ENCODE peak calls at places on chromosomes 11 and 22, in seven cellular contexts. N, X, G, O, K, D and L are unnamed samples.

GRCh38 chr11:74182635-74183034 is 11.5 kb downstream of the PPME1 start:
- DNase-seq in N (peak), X (no peak), G (no peak), O (peak), K (no peak), D (no peak), L (no peak)

GRCh38 chr22:32926600-32926999 is 125.1 kb downstream of the TIMP3 start:
- DNase-seq in N (peak), X (no peak), G (peak), O (peak), K (no peak), D (no peak), L (peak)

GRCh38 chr11:22041039-22041438 is 151.8 kb upstream of the ANO5 start:
- DNase-seq in N (no peak), X (no peak), G (no peak), O (no peak), K (no peak), D (no peak), L (no peak)

GRCh38 chr11:71133946-71134345 is 118.4 kb downstream of the SHANK2 start:
- DNase-seq in N (no peak), X (no peak), G (no peak), O (no peak), K (no peak), D (no peak), L (no peak)

GRCh38 chr11:127345819-127346459 is 345.4 kb upstream of the KIRREL3 start:
- DNase-seq in N (peak), X (no peak), G (peak), O (peak), K (no peak), D (no peak), L (peak)

GRCh38 chr11:65916391-65916790 is 2.5 kb downstream of the C11orf68 start:
- DNase-seq in N (no peak), X (no peak), G (no peak), O (no peak), K (no peak), D (no peak), L (no peak)

GRCh38 chr11:65817312-65817814 is 16.4 kb upstream of the SNX32 start:
- DNase-seq in N (no peak), X (no peak), G (no peak), O (peak), K (no peak), D (no peak), L (peak)

GRCh38 chr22:19965771-19966709 is 24.4 kb upstream of the TXNRD2 start:
- DNase-seq in N (no peak), X (no peak), G (peak), O (no peak), K (no peak), D (no peak), L (peak)

GRCh38 chr11:103091024-103091423 is 936 bp downstream of the DCUN1D5 start:
- DNase-seq in N (peak), X (no peak), G (peak), O (no peak), K (no peak), D (no peak), L (peak)

DNA sequence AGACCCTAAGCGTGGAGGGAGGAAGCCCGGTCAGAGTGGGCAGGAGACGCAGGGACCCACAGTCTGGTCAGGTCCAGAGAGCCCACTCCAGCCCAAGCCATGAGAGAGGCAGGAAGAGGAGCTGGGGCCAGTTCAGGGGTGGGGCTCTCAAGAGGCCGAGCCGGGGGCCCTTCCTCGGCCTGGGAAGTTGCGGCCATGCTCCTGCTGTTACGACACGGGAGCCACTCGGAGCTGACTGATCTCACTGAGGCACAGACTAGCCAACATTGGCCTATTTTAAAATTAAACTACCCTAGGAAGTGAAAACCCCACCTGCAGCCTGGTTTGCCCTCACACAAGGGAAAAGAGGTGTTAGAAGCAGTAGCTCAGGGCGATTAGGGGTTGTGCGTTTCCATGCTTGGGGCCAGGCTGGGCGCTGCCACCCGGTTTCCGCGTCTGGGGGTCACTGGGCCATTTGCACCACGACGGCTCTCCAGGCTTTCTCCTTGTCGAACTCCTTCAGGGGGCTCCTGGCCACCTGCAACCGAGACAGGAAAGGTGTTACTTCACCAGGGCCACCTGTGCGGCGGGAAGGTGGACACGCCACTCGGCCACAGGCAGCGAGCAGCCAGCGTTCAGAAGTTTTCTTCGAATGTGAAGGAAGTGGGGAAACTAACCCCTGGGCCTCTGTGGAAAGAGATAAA is 3.2 kb upstream of the TTLL8 start:
- DNase-seq in N (no peak), X (no peak), G (no peak), O (no peak), K (no peak), D (no peak), L (no peak)
- H3K4me3 ChIP-seq in N (no peak), X (no peak), G (no peak), O (no peak), K (no peak), D (no peak), L (no peak)

DNA sequence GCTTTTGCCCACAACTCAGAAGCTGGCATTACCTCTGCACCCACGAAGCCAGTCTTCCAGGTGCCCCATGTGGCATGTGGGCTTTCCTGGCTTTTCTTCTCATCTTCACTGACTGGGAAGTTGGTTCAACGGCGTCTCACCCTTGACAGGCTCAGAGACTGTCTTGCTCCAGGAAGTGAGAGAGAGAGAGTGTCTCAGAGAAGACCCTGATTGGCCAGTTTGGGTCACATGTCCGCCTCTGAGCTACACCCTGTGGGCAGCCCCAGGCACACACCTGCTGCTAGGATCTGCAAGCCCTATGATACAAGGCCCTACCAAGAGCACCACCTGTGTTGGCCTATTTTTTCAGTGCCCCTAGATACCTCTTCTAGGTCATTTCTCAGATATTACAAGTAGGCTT is 39.0 kb downstream of the RTL6 start:
- DNase-seq in N (no peak), X (no peak), G (no peak), O (no peak), K (no peak), D (no peak), L (no peak)
- H3K4me3 ChIP-seq in N (no peak), X (no peak), G (no peak), O (no peak), K (no peak), D (no peak), L (no peak)

DNA sequence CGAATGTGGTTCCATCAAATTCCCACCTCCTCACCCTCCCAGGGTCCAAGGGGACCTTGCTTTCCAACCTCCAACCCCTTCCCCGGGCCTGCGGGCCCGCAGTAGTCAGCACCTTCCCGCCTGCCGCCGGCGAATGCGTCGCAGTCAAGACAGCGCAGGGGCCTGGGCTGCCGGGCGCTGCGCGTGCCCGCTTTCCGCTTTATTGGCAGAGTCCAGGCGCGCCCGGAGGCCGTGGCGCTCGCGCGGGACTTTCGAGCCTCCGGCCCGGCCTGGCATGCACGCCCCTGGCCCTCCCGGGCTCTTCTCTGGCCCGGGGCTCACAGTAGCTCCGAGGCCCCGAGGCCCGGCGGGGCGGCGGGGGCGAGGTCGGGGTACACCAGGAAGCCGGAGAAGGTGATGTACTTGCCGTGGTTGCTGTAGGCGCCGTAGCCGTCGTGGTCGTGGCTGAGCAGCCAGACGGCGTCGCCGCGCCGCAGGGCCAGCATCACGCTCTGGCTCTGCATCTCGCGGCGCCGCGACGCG is 3.1 kb downstream of the FAM180B start:
- DNase-seq in N (no peak), X (no peak), G (no peak), O (no peak), K (no peak), D (no peak), L (no peak)
- H3K4me3 ChIP-seq in N (peak), X (no peak), G (peak), O (no peak), K (no peak), D (no peak), L (peak)

DNA sequence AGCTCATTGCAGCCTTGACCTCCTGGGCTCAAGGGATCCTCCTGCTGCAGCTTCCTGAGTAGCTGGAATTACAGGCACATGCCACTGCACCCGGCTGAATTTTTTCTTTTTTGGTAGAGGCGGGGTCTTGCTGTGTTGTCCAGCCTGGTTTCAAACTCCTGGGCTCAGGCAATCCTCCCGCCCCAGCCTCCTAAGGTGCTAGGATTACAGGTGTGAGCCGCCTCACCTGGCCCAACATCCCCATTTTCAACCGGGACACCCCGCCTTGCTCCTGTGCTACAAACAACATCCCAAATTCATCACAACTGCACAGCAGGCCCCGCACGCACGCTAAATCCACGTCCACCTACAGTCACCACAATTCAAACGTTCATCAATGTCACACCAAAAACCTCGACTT is 61.0 kb downstream of the ARFGAP3 start:
- DNase-seq in N (no peak), X (no peak), G (no peak), O (no peak), K (no peak), D (no peak), L (no peak)
- H3K4me3 ChIP-seq in N (no peak), X (no peak), G (no peak), O (no peak), K (no peak), D (no peak), L (no peak)

GRCh38 chr22:30754521-30754920 is 59.8 kb downstream of the OSBP2 start:
- DNase-seq in N (no peak), X (no peak), G (no peak), O (no peak), K (no peak), D (no peak), L (no peak)
- H3K4me3 ChIP-seq in N (no peak), X (no peak), G (no peak), O (no peak), K (no peak), D (no peak), L (no peak)